ENCODE peak calls at places on chromosomes 12 and 14, in seven cellular contexts. One of them, this sample, is unnamed.

GRCh38 chr14:78029471-78030372 is 140.5 kb upstream of the NRXN3 start:
- DNase-seq in aorta: no peak
- DNase-seq in mesendoderm: peak
- DNase-seq in left ventricle myocardium inferior: no peak
- DNase-seq in LNCaP clone FGC: no peak
- DNase-seq in fibroblast of the aortic adventitia: peak
- DNase-seq in CD8-positive, alpha-beta T cell: no peak
- DNase-seq in this sample: no peak

GRCh38 chr12:64893961-64894360 is 69.5 kb downstream of the TBC1D30 start:
- DNase-seq in aorta: no peak
- DNase-seq in mesendoderm: no peak
- DNase-seq in left ventricle myocardium inferior: no peak
- DNase-seq in LNCaP clone FGC: peak
- DNase-seq in fibroblast of the aortic adventitia: peak
- DNase-seq in CD8-positive, alpha-beta T cell: no peak
- DNase-seq in this sample: peak

GRCh38 chr12:107525719-107526554 is 159.7 kb upstream of the PWP1 start:
- DNase-seq in aorta: no peak
- DNase-seq in mesendoderm: no peak
- DNase-seq in left ventricle myocardium inferior: no peak
- DNase-seq in LNCaP clone FGC: no peak
- DNase-seq in fibroblast of the aortic adventitia: no peak
- DNase-seq in CD8-positive, alpha-beta T cell: no peak
- DNase-seq in this sample: no peak

GRCh38 chr14:61203059-61203753 is 77.9 kb downstream of the TMEM30B start:
- DNase-seq in aorta: no peak
- DNase-seq in mesendoderm: peak
- DNase-seq in left ventricle myocardium inferior: no peak
- DNase-seq in LNCaP clone FGC: no peak
- DNase-seq in fibroblast of the aortic adventitia: no peak
- DNase-seq in CD8-positive, alpha-beta T cell: no peak
- DNase-seq in this sample: no peak

GRCh38 chr12:56189918-56190694 is 823 bp upstream of the SMARCC2 start:
- DNase-seq in aorta: peak
- DNase-seq in mesendoderm: peak
- DNase-seq in left ventricle myocardium inferior: peak
- DNase-seq in LNCaP clone FGC: peak
- DNase-seq in fibroblast of the aortic adventitia: peak
- DNase-seq in CD8-positive, alpha-beta T cell: peak
- DNase-seq in this sample: peak

GRCh38 chr14:89190779-89191513 is 226.1 kb downstream of the FOXN3 start:
- DNase-seq in aorta: no peak
- DNase-seq in mesendoderm: peak
- DNase-seq in left ventricle myocardium inferior: no peak
- DNase-seq in LNCaP clone FGC: no peak
- DNase-seq in fibroblast of the aortic adventitia: no peak
- DNase-seq in CD8-positive, alpha-beta T cell: no peak
- DNase-seq in this sample: no peak

GRCh38 chr12:2387051-2387834 is 334.5 kb downstream of the CACNA1C start:
- DNase-seq in aorta: no peak
- DNase-seq in mesendoderm: no peak
- DNase-seq in left ventricle myocardium inferior: no peak
- DNase-seq in LNCaP clone FGC: no peak
- DNase-seq in fibroblast of the aortic adventitia: peak
- DNase-seq in CD8-positive, alpha-beta T cell: no peak
- DNase-seq in this sample: no peak

GRCh38 chr12:117043598-117043901 is 55.7 kb downstream of the TESC start:
- DNase-seq in aorta: no peak
- DNase-seq in mesendoderm: no peak
- DNase-seq in left ventricle myocardium inferior: no peak
- DNase-seq in LNCaP clone FGC: no peak
- DNase-seq in fibroblast of the aortic adventitia: no peak
- DNase-seq in CD8-positive, alpha-beta T cell: no peak
- DNase-seq in this sample: no peak

GRCh38 chr14:24298892-24299254 is 707 bp downstream of the DHRS1 start:
- DNase-seq in aorta: no peak
- DNase-seq in mesendoderm: peak
- DNase-seq in left ventricle myocardium inferior: no peak
- DNase-seq in LNCaP clone FGC: no peak
- DNase-seq in fibroblast of the aortic adventitia: peak
- DNase-seq in CD8-positive, alpha-beta T cell: no peak
- DNase-seq in this sample: no peak

GRCh38 chr14:24317141-24317927 is 6.0 kb downstream of the LTB4R start:
- DNase-seq in aorta: no peak
- DNase-seq in mesendoderm: peak
- DNase-seq in left ventricle myocardium inferior: no peak
- DNase-seq in LNCaP clone FGC: no peak
- DNase-seq in fibroblast of the aortic adventitia: peak
- DNase-seq in CD8-positive, alpha-beta T cell: no peak
- DNase-seq in this sample: no peak

GRCh38 chr14:65412881-65413738 is 580 bp downstream of the FUT8 start:
- DNase-seq in aorta: peak
- DNase-seq in mesendoderm: peak
- DNase-seq in left ventricle myocardium inferior: peak
- DNase-seq in LNCaP clone FGC: no peak
- DNase-seq in fibroblast of the aortic adventitia: peak
- DNase-seq in CD8-positive, alpha-beta T cell: peak
- DNase-seq in this sample: no peak

GRCh38 chr12:52837341-52837741 is 3.2 kb upstream of the KRT79 start:
- DNase-seq in aorta: peak
- DNase-seq in mesendoderm: peak
- DNase-seq in left ventricle myocardium inferior: no peak
- DNase-seq in LNCaP clone FGC: no peak
- DNase-seq in fibroblast of the aortic adventitia: peak
- DNase-seq in CD8-positive, alpha-beta T cell: no peak
- DNase-seq in this sample: peak

GRCh38 chr12:1083888-1084262 is 92.9 kb downstream of the ERC1 start:
- DNase-seq in aorta: no peak
- DNase-seq in mesendoderm: peak
- DNase-seq in left ventricle myocardium inferior: no peak
- DNase-seq in LNCaP clone FGC: peak
- DNase-seq in fibroblast of the aortic adventitia: peak
- DNase-seq in CD8-positive, alpha-beta T cell: no peak
- DNase-seq in this sample: no peak

GRCh38 chr12:6824962-6825381 is 3.2 kb upstream of the P3H3 start:
- DNase-seq in aorta: peak
- DNase-seq in mesendoderm: peak
- DNase-seq in left ventricle myocardium inferior: no peak
- DNase-seq in LNCaP clone FGC: no peak
- DNase-seq in fibroblast of the aortic adventitia: peak
- DNase-seq in CD8-positive, alpha-beta T cell: no peak
- DNase-seq in this sample: no peak

GRCh38 chr12:103955811-103956514 is 9.7 kb upstream of the TDG start:
- DNase-seq in aorta: no peak
- DNase-seq in mesendoderm: peak
- DNase-seq in left ventricle myocardium inferior: no peak
- DNase-seq in LNCaP clone FGC: no peak
- DNase-seq in fibroblast of the aortic adventitia: peak
- DNase-seq in CD8-positive, alpha-beta T cell: no peak
- DNase-seq in this sample: no peak

GRCh38 chr14:103023881-103024473 is 33.4 kb downstream of the CDC42BPB start:
- DNase-seq in aorta: no peak
- DNase-seq in mesendoderm: peak
- DNase-seq in left ventricle myocardium inferior: peak
- DNase-seq in LNCaP clone FGC: no peak
- DNase-seq in fibroblast of the aortic adventitia: peak
- DNase-seq in CD8-positive, alpha-beta T cell: no peak
- DNase-seq in this sample: no peak
- H3K4me3 ChIP-seq in aorta: no peak
- H3K4me3 ChIP-seq in mesendoderm: no peak
- H3K4me3 ChIP-seq in left ventricle myocardium inferior: peak
- H3K4me3 ChIP-seq in LNCaP clone FGC: no peak
- H3K4me3 ChIP-seq in fibroblast of the aortic adventitia: peak
- H3K4me3 ChIP-seq in CD8-positive, alpha-beta T cell: no peak
- H3K4me3 ChIP-seq in this sample: peak

DNA sequence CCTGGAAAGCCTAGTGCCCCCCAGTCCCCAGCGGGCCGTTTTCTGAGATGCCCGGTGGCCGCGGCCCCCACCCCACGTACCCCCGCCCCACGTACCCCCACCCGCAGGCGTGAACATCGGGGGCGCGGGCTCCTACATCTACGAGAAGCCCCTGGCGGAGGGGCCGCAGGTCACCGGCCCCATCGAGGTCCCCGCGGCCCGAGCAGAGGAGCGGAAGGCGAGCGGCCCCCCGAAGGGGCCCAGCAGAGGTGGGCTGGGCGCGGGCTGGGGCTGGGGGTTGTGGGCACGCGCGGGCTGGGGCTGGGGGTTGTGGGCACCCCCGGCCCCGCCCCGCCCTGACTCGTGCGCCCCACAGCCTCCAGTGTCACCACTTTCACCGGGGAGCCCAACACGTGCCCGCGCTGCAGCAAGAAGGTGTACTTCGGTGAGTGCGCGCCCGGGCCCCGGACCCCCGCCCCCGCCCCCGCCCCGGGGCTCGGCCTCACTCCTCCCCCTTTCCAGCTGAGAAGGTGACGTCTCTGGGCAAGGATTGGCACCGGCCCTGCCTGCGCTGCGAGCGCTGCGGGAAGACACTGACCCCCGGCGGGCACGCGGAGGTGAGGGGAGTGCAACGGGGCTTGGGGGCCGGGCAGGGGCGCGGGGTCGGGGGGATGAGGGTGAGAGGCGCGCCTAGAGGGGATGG is 4.1 kb downstream of the CRIP2 start:
- DNase-seq in aorta: no peak
- DNase-seq in mesendoderm: peak
- DNase-seq in left ventricle myocardium inferior: no peak
- DNase-seq in LNCaP clone FGC: no peak
- DNase-seq in fibroblast of the aortic adventitia: no peak
- DNase-seq in CD8-positive, alpha-beta T cell: no peak
- DNase-seq in this sample: no peak
- H3K4me3 ChIP-seq in aorta: no peak
- H3K4me3 ChIP-seq in mesendoderm: no peak
- H3K4me3 ChIP-seq in left ventricle myocardium inferior: peak
- H3K4me3 ChIP-seq in LNCaP clone FGC: no peak
- H3K4me3 ChIP-seq in fibroblast of the aortic adventitia: no peak
- H3K4me3 ChIP-seq in CD8-positive, alpha-beta T cell: no peak
- H3K4me3 ChIP-seq in this sample: no peak

DNA sequence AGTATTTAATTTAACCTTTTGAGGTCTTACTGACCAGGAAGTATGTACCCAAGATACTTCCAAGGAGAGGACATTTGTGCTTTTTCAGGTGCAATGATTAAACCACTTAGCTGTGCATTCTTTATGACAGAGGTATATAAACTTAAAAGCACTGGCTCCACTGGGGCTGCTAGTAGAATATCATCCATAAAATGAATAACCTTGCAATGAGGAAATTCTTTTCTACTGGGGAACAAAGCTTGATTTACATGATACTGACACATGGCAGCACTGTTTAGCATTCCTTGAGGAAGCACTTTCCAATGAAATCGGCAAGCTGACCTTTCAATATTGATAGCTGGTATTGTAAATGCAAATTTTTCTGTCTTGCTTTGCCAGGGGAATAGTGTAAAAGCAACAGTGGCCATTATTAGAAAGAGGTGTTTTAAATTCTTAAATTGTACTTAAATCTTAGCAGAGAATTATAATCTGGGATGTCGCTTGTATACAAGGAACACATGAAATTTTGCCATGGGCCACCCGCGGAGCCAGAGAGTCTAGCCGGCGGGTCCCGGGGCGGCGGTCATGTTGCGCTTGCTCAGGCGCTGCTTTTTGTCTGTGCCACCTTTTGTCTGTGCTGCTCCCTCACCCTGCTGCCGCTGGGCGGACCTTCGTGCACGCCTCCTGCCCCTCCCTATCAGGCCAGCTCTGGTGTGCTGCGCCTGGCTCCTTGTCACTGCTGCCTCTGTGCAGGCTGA is 20.9 kb upstream of the BLTP3B start:
- DNase-seq in aorta: peak
- DNase-seq in mesendoderm: peak
- DNase-seq in left ventricle myocardium inferior: peak
- DNase-seq in LNCaP clone FGC: peak
- DNase-seq in fibroblast of the aortic adventitia: peak
- DNase-seq in CD8-positive, alpha-beta T cell: peak
- DNase-seq in this sample: no peak
- H3K4me3 ChIP-seq in aorta: no peak
- H3K4me3 ChIP-seq in mesendoderm: no peak
- H3K4me3 ChIP-seq in left ventricle myocardium inferior: peak
- H3K4me3 ChIP-seq in LNCaP clone FGC: peak
- H3K4me3 ChIP-seq in fibroblast of the aortic adventitia: peak
- H3K4me3 ChIP-seq in CD8-positive, alpha-beta T cell: no peak
- H3K4me3 ChIP-seq in this sample: peak

GRCh38 chr12:111408686-111409402 is 3.1 kb downstream of the SH2B3 start:
- DNase-seq in aorta: no peak
- DNase-seq in mesendoderm: no peak
- DNase-seq in left ventricle myocardium inferior: no peak
- DNase-seq in LNCaP clone FGC: no peak
- DNase-seq in fibroblast of the aortic adventitia: no peak
- DNase-seq in CD8-positive, alpha-beta T cell: no peak
- DNase-seq in this sample: no peak
- H3K4me3 ChIP-seq in aorta: no peak
- H3K4me3 ChIP-seq in mesendoderm: no peak
- H3K4me3 ChIP-seq in left ventricle myocardium inferior: peak
- H3K4me3 ChIP-seq in LNCaP clone FGC: no peak
- H3K4me3 ChIP-seq in fibroblast of the aortic adventitia: peak
- H3K4me3 ChIP-seq in CD8-positive, alpha-beta T cell: peak
- H3K4me3 ChIP-seq in this sample: peak

DNA sequence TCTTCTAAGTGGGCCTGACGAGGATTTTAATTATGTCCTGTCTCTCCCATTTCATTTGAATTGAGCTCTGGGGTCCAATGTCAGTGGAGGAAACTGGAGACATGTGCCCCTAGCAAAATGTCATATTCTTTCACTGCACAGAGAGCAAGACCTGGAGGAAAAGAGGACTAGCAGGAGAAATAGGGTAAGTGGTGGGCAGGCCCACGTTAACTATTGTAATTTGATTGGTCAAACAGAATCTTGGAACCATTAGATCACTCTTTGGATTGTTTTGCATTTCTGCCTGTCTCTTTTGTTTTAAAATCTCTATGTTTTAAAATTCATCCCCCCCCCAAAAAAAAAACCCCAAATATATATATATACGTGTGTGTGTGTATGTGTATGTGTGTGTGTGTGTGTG is 113.9 kb upstream of the PELI2 start:
- DNase-seq in aorta: no peak
- DNase-seq in mesendoderm: no peak
- DNase-seq in left ventricle myocardium inferior: no peak
- DNase-seq in LNCaP clone FGC: no peak
- DNase-seq in fibroblast of the aortic adventitia: no peak
- DNase-seq in CD8-positive, alpha-beta T cell: no peak
- DNase-seq in this sample: no peak
- H3K4me3 ChIP-seq in aorta: no peak
- H3K4me3 ChIP-seq in mesendoderm: no peak
- H3K4me3 ChIP-seq in left ventricle myocardium inferior: peak
- H3K4me3 ChIP-seq in LNCaP clone FGC: no peak
- H3K4me3 ChIP-seq in fibroblast of the aortic adventitia: no peak
- H3K4me3 ChIP-seq in CD8-positive, alpha-beta T cell: no peak
- H3K4me3 ChIP-seq in this sample: no peak

DNA sequence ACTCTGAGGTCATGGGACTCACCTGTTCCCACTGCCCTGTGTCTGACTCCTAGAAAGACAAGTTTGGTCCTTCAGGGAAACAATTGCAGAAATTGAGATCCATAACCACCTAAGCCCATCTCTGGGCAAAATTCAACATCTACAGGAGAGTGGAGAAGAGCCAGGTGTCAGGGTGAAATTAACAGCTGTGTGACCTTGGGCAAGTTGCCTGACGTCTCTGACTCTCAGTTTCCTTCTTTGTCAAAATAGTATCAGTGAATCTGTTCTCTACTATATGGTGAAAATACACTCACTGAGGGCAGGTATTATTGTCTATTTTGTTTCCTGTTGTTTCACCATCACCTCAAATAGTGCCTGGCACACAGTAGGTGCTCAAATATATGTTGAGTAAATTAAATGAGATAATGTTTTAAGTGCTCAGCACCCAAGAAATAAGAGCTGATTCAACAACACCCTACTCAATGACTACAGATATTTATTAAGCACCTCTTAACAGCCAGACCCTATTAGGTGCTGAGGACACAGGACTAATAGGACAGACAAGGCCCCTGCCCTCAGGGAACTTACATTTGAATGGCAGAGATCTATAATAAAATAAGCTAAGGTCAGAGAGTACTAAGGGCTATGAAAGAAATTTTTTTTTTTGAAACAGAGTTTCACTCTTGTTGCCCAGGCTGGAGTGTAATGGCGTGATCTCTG is 14.2 kb upstream of the IFT81 start:
- DNase-seq in aorta: no peak
- DNase-seq in mesendoderm: no peak
- DNase-seq in left ventricle myocardium inferior: no peak
- DNase-seq in LNCaP clone FGC: no peak
- DNase-seq in fibroblast of the aortic adventitia: peak
- DNase-seq in CD8-positive, alpha-beta T cell: no peak
- DNase-seq in this sample: no peak
- H3K4me3 ChIP-seq in aorta: no peak
- H3K4me3 ChIP-seq in mesendoderm: no peak
- H3K4me3 ChIP-seq in left ventricle myocardium inferior: no peak
- H3K4me3 ChIP-seq in LNCaP clone FGC: no peak
- H3K4me3 ChIP-seq in fibroblast of the aortic adventitia: no peak
- H3K4me3 ChIP-seq in CD8-positive, alpha-beta T cell: no peak
- H3K4me3 ChIP-seq in this sample: no peak